ENCODE peak calls at places on chromosome 6, in eight cellular contexts. H is PC-3; W is aorta; D is CD8-positive, alpha-beta T cell; T is epithelial cell of esophagus; F is Jurkat, Clone E6-1; O is fibroblast of lung; C is cardiac muscle cell. J is an unnamed sample.

GRCh38 chr6:167791036-167791779 is 35.5 kb upstream of the AFDN start:
- DNase-seq in H (peak; percentile 50), W (no peak), D (no peak), T (peak; percentile 79), F (no peak), O (no peak), C (peak; percentile 39), J (peak; percentile 63)

GRCh38 chr6:45608252-45608911 is 230.6 kb upstream of the SUPT3H start:
- DNase-seq in H (peak; percentile 93), W (no peak), D (no peak), T (peak; percentile 51), F (no peak), O (peak; percentile 76), C (peak; percentile 49), J (no peak)

GRCh38 chr6:112780498-112781096 is 433.5 kb downstream of the RFPL4B start:
- DNase-seq in H (peak; percentile 79), W (peak; percentile 73), D (no peak), T (peak; percentile 82), F (peak; percentile 44), O (peak; percentile 78), C (peak; percentile 91), J (peak; percentile 32)

GRCh38 chr6:49653438-49653837 is 16.8 kb upstream of the RHAG start:
- DNase-seq in H (no peak), W (no peak), D (no peak), T (no peak), F (no peak), O (no peak), C (no peak), J (no peak)

GRCh38 chr6:35064508-35065440 is 76.4 kb downstream of the TCP11 start:
- DNase-seq in H (no peak), W (no peak), D (no peak), T (no peak), F (no peak), O (no peak), C (no peak), J (no peak)

GRCh38 chr6:111658445-111659154 is 52.9 kb upstream of the TRAF3IP2 start:
- DNase-seq in H (peak; percentile 47), W (peak; percentile 56), D (no peak), T (peak; percentile 45), F (no peak), O (peak; percentile 78), C (peak; percentile 46), J (no peak)

GRCh38 chr6:44668391-44668930 is 281.0 kb downstream of the CDC5L start:
- DNase-seq in H (no peak), W (no peak), D (no peak), T (no peak), F (no peak), O (no peak), C (no peak), J (no peak)

GRCh38 chr6:140401666-140402255 is 1027.3 kb upstream of the CITED2 start:
- DNase-seq in H (peak; percentile 11), W (no peak), D (no peak), T (peak; percentile 7), F (no peak), O (peak; percentile 64), C (peak; percentile 5), J (no peak)

GRCh38 chr6:43883698-43884659 is 114.0 kb downstream of the VEGFA start:
- DNase-seq in H (no peak), W (peak; percentile 45), D (no peak), T (no peak), F (no peak), O (no peak), C (peak; percentile 25), J (no peak)

GRCh38 chr6:22036267-22036666 is 260.6 kb downstream of the PRL start:
- DNase-seq in H (peak; percentile 72), W (no peak), D (no peak), T (peak; percentile 78), F (peak; percentile 70), O (peak; percentile 89), C (peak; percentile 6), J (peak; percentile 95)

GRCh38 chr6:84764332-84765049 is at the start of gene TBX18:
- DNase-seq in H (no peak), W (peak; percentile 97), D (no peak), T (peak; percentile 94), F (no peak), O (peak; percentile 90), C (peak; percentile 100), J (peak; percentile 76)

GRCh38 chr6:118565317-118565960 is 17.3 kb downstream of the PLN start:
- DNase-seq in H (peak; percentile 56), W (no peak), D (peak; percentile 13), T (peak; percentile 65), F (peak; percentile 62), O (peak; percentile 21), C (no peak), J (no peak)

GRCh38 chr6:68226460-68226859 is 408.6 kb upstream of the ADGRB3 start:
- DNase-seq in H (no peak), W (no peak), D (no peak), T (peak; percentile 36), F (no peak), O (no peak), C (peak; percentile 61), J (no peak)

GRCh38 chr6:137677714-137678113 is 183.5 kb upstream of the OLIG3 start:
- DNase-seq in H (no peak), W (peak; percentile 76), D (no peak), T (no peak), F (no peak), O (no peak), C (peak; percentile 49), J (no peak)

GRCh38 chr6:112400282-112400681 is 53.2 kb downstream of the RFPL4B start:
- DNase-seq in H (no peak), W (no peak), D (no peak), T (no peak), F (no peak), O (no peak), C (no peak), J (no peak)

GRCh38 chr6:56088641-56089040 is 158.7 kb downstream of the COL21A1 start:
- DNase-seq in H (no peak), W (no peak), D (no peak), T (no peak), F (no peak), O (no peak), C (no peak), J (no peak)

GRCh38 chr6:6085928-6086668 is 79.4 kb upstream of the NRN1 start:
- DNase-seq in H (no peak), W (peak; percentile 65), D (no peak), T (no peak), F (no peak), O (no peak), C (no peak), J (no peak)

GRCh38 chr6:155185544-155185943 is 78.3 kb upstream of the CLDN20 start:
- DNase-seq in H (peak; percentile 69), W (no peak), D (no peak), T (peak; percentile 74), F (no peak), O (peak; percentile 74), C (peak; percentile 19), J (peak; percentile 63)

GRCh38 chr6:79544299-79544927 is 7.2 kb upstream of the LCA5 start:
- DNase-seq in H (no peak), W (no peak), D (no peak), T (no peak), F (no peak), O (peak; percentile 89), C (peak; percentile 80), J (peak; percentile 63)

GRCh38 chr6:19477563-19477962 is 359.6 kb upstream of the ID4 start:
- DNase-seq in H (peak; percentile 85), W (no peak), D (no peak), T (peak; percentile 81), F (no peak), O (no peak), C (no peak), J (no peak)

GRCh38 chr6:27260836-27261375 is 13.4 kb downstream of the PRSS16 start:
- DNase-seq in H (no peak), W (no peak), D (no peak), T (peak; percentile 13), F (no peak), O (no peak), C (no peak), J (no peak)
- H3K4me3 ChIP-seq in H (no peak overlapping the region), W (no peak overlapping the region), D (no peak overlapping the region), T (peak overlapping the region; percentile 10), F (no peak overlapping the region), O (peak overlapping the region; percentile 11), C (no peak overlapping the region), J (no peak overlapping the region)

GRCh38 chr6:87473419-87473903 is 687 bp downstream of the SLC35A1 start:
- DNase-seq in H (peak; percentile 26), W (no peak), D (peak; percentile 61), T (peak; percentile 71), F (peak; percentile 22), O (peak; percentile 61), C (peak; percentile 61), J (peak; percentile 31)

GRCh38 chr6:87472525-87473418 is at the start of gene SLC35A1:
- DNase-seq in H (peak; percentile 64), W (peak; percentile 89), D (peak; percentile 86), T (peak; percentile 84), F (peak; percentile 74), O (peak; percentile 79), C (peak; percentile 86), J (peak; percentile 38)
- H3K4me3 ChIP-seq in H (peak within 1 kb of the TSS; percentile 95), W (peak within 1 kb of the TSS; percentile 68), D (peak within 1 kb of the TSS; percentile 96), T (peak within 1 kb of the TSS; percentile 78), F (peak within 1 kb of the TSS; percentile 81), O (peak within 1 kb of the TSS; percentile 99), C (peak within 1 kb of the TSS; percentile 96), J (peak within 1 kb of the TSS; percentile 97)

DNA sequence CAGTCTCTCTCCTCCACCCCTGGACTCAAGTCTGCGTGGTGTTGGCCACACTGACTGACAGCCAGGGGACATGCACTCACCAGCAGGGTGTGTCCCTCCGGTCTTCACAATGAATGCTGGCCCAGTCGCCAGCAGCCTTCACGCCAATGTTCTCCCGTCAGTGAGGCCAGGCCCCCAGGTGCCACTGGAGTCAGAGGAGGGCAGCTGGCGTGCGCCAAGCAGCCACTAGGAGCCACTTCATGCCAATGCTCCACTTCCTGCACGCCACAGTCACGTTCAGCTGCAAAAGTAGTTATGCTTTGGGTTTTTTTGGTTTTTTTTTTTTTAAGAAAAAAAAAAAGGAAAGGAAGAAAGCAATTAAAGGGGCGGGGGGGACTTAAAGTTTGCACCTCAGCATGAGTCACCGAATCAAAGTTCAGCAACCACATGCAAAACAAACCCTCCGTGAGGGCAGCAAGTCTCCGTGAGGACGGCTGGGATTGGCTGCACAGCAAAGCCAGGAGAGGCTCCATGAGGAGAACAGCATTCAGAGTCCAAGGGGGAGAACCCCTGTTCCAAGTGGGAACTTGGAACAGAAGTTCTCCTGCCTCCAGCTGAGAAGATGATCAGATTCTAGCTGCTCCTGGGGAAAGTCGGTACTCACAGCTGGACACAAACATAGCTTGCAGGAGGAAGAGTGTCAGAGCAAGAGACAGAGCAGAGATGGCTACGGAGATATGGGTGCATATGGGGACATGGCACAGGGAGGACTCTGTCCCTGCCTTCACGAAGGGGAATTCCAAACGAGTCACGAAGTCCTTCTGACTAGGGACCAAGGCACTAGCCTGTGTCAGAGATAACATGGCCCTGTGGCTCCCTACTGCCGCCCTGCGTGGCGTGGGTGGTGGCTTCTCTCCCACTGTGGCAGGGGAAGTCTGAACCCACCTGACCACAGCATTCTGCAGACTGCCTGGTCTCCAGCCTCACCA is at the start of gene ZC3H12D:
- DNase-seq in H (peak; percentile 47), W (peak; percentile 77), D (peak; percentile 78), T (no peak), F (peak; percentile 79), O (peak; percentile 44), C (peak; percentile 28), J (peak; percentile 15)
- H3K4me3 ChIP-seq in H (no peak within 1 kb of the TSS), W (no peak within 1 kb of the TSS), D (peak within 1 kb of the TSS; percentile 45), T (no peak within 1 kb of the TSS), F (peak within 1 kb of the TSS; percentile 33), O (no peak within 1 kb of the TSS), C (no peak within 1 kb of the TSS), J (no peak within 1 kb of the TSS)

DNA sequence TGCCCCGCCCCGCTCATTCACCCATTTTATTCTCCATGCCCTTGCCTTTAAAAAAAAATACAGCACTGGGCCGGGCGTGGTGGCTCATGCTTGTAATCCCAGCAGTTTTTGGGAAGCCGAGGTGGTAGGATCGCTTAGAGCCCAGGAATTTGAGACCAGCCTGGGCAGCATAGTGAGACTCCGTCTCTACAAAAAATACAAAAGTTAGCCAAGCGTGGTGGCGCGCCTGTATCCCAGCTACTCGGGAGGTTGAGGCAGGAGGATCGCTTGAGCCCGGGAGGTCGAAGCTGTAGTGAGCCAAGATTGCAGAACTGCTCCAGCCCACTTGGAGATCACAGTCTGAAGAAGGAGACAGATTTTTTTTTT is 407 bp upstream of the KIF6 start:
- DNase-seq in H (no peak), W (no peak), D (no peak), T (no peak), F (no peak), O (no peak), C (no peak), J (no peak)
- H3K4me3 ChIP-seq in H (peak overlapping the region; percentile 62), W (no peak overlapping the region), D (peak overlapping the region; percentile 81), T (peak overlapping the region; percentile 23), F (peak overlapping the region; percentile 78), O (no peak overlapping the region), C (no peak overlapping the region), J (peak overlapping the region; percentile 87)